ENCODE peak calls at places on chromosomes 4 and X, in eight cellular contexts. One of them, this sample, is unnamed.
A peak's percentile ranks its signal among the peaks of the same experiment; 100 is the strongest.

GRCh38 chrX:9352683-9353430 is 112.0 kb upstream of the TBL1X start:
- DNase-seq in NCI-H1436: no peak
- DNase-seq in lower leg skin: peak; percentile 15
- DNase-seq in Right ventricle myocardium inferior: no peak
- DNase-seq in stimulated activated CD4-positive, alpha-beta T cell treated with anti-CD3 and anti-CD28 coated beads, Interleukin-15, amount 100 ng/mL, for 1 hour: no peak
- DNase-seq in iris pigment epithelial cell: peak; percentile 66
- DNase-seq in Kasumi-1: peak; percentile 20
- DNase-seq in brain microvascular endothelial cell: peak; percentile 32
- DNase-seq in this sample: no peak

GRCh38 chr4:52551487-52551886 is 107.6 kb downstream of the USP46 start:
- DNase-seq in NCI-H1436: no peak
- DNase-seq in lower leg skin: no peak
- DNase-seq in Right ventricle myocardium inferior: peak; percentile 62
- DNase-seq in stimulated activated CD4-positive, alpha-beta T cell treated with anti-CD3 and anti-CD28 coated beads, Interleukin-15, amount 100 ng/mL, for 1 hour: no peak
- DNase-seq in iris pigment epithelial cell: no peak
- DNase-seq in Kasumi-1: no peak
- DNase-seq in brain microvascular endothelial cell: no peak
- DNase-seq in this sample: no peak

GRCh38 chr4:165077034-165077578 is 23.4 kb downstream of the TRIM75 start:
- DNase-seq in NCI-H1436: no peak
- DNase-seq in lower leg skin: no peak
- DNase-seq in Right ventricle myocardium inferior: no peak
- DNase-seq in stimulated activated CD4-positive, alpha-beta T cell treated with anti-CD3 and anti-CD28 coated beads, Interleukin-15, amount 100 ng/mL, for 1 hour: no peak
- DNase-seq in iris pigment epithelial cell: no peak
- DNase-seq in Kasumi-1: no peak
- DNase-seq in brain microvascular endothelial cell: no peak
- DNase-seq in this sample: no peak

GRCh38 chr4:74433043-74433442 is 11.9 kb upstream of the AREG start:
- DNase-seq in NCI-H1436: no peak
- DNase-seq in lower leg skin: no peak
- DNase-seq in Right ventricle myocardium inferior: no peak
- DNase-seq in stimulated activated CD4-positive, alpha-beta T cell treated with anti-CD3 and anti-CD28 coated beads, Interleukin-15, amount 100 ng/mL, for 1 hour: no peak
- DNase-seq in iris pigment epithelial cell: peak; percentile 65
- DNase-seq in Kasumi-1: no peak
- DNase-seq in brain microvascular endothelial cell: no peak
- DNase-seq in this sample: no peak

GRCh38 chr4:118716304-118716703 is 31.1 kb downstream of the METTL14 start:
- DNase-seq in NCI-H1436: peak; percentile 5
- DNase-seq in lower leg skin: no peak
- DNase-seq in Right ventricle myocardium inferior: no peak
- DNase-seq in stimulated activated CD4-positive, alpha-beta T cell treated with anti-CD3 and anti-CD28 coated beads, Interleukin-15, amount 100 ng/mL, for 1 hour: no peak
- DNase-seq in iris pigment epithelial cell: no peak
- DNase-seq in Kasumi-1: no peak
- DNase-seq in brain microvascular endothelial cell: no peak
- DNase-seq in this sample: no peak

GRCh38 chrX:25015486-25016360 is at the start of gene ARX:
- DNase-seq in NCI-H1436: no peak
- DNase-seq in lower leg skin: no peak
- DNase-seq in Right ventricle myocardium inferior: no peak
- DNase-seq in stimulated activated CD4-positive, alpha-beta T cell treated with anti-CD3 and anti-CD28 coated beads, Interleukin-15, amount 100 ng/mL, for 1 hour: no peak
- DNase-seq in iris pigment epithelial cell: peak; percentile 48
- DNase-seq in Kasumi-1: no peak
- DNase-seq in brain microvascular endothelial cell: no peak
- DNase-seq in this sample: peak; percentile 15

GRCh38 chrX:40933132-40934078 is 151.8 kb upstream of the USP9X start:
- DNase-seq in NCI-H1436: no peak
- DNase-seq in lower leg skin: peak; percentile 17
- DNase-seq in Right ventricle myocardium inferior: no peak
- DNase-seq in stimulated activated CD4-positive, alpha-beta T cell treated with anti-CD3 and anti-CD28 coated beads, Interleukin-15, amount 100 ng/mL, for 1 hour: no peak
- DNase-seq in iris pigment epithelial cell: peak; percentile 64
- DNase-seq in Kasumi-1: peak; percentile 28
- DNase-seq in brain microvascular endothelial cell: peak; percentile 41
- DNase-seq in this sample: peak; percentile 38

GRCh38 chrX:152958047-152958446 is 35.9 kb downstream of the PNMA5 start:
- DNase-seq in NCI-H1436: no peak
- DNase-seq in lower leg skin: no peak
- DNase-seq in Right ventricle myocardium inferior: no peak
- DNase-seq in stimulated activated CD4-positive, alpha-beta T cell treated with anti-CD3 and anti-CD28 coated beads, Interleukin-15, amount 100 ng/mL, for 1 hour: no peak
- DNase-seq in iris pigment epithelial cell: no peak
- DNase-seq in Kasumi-1: peak; percentile 42
- DNase-seq in brain microvascular endothelial cell: no peak
- DNase-seq in this sample: no peak

GRCh38 chr4:53349201-53349600 is 16.7 kb downstream of the SCFD2 start:
- DNase-seq in NCI-H1436: no peak
- DNase-seq in lower leg skin: no peak
- DNase-seq in Right ventricle myocardium inferior: no peak
- DNase-seq in stimulated activated CD4-positive, alpha-beta T cell treated with anti-CD3 and anti-CD28 coated beads, Interleukin-15, amount 100 ng/mL, for 1 hour: no peak
- DNase-seq in iris pigment epithelial cell: no peak
- DNase-seq in Kasumi-1: no peak
- DNase-seq in brain microvascular endothelial cell: no peak
- DNase-seq in this sample: no peak

This sample was measured in astrocyte of the cerebellum.